ENCODE peak calls at places on chromosomes 6 and 20, in four cellular contexts. One of them, this sample, is unnamed.

GRCh38 chr20:19073584-19074198 is 138.8 kb upstream of the SLC24A3 start:
- DNase-seq in Panc1: no peak
- DNase-seq in heart left ventricle: no peak
- DNase-seq in A549: no peak
- DNase-seq in this sample: no peak

GRCh38 chr6:150298029-150298380 is 70.8 kb upstream of the IYD start:
- DNase-seq in Panc1: no peak
- DNase-seq in heart left ventricle: no peak
- DNase-seq in A549: no peak
- DNase-seq in this sample: no peak

GRCh38 chr6:165660881-165661415 is 2.1 kb downstream of the PDE10A start:
- DNase-seq in Panc1: no peak
- DNase-seq in heart left ventricle: no peak
- DNase-seq in A549: no peak
- DNase-seq in this sample: no peak

GRCh38 chr6:17998442-17998841 is 11.0 kb upstream of the KIF13A start:
- DNase-seq in Panc1: no peak
- DNase-seq in heart left ventricle: no peak
- DNase-seq in A549: no peak
- DNase-seq in this sample: no peak

GRCh38 chr6:127518212-127518709 is 874 bp downstream of the MTCL3 start:
- DNase-seq in Panc1: no peak
- DNase-seq in heart left ventricle: no peak
- DNase-seq in A549: peak; percentile 40
- DNase-seq in this sample: no peak

GRCh38 chr6:121314407-121315112 is 19.7 kb downstream of the TBC1D32 start:
- DNase-seq in Panc1: no peak
- DNase-seq in heart left ventricle: no peak
- DNase-seq in A549: no peak
- DNase-seq in this sample: no peak

GRCh38 chr6:14606353-14606752 is 488.8 kb downstream of the CD83 start:
- DNase-seq in Panc1: no peak
- DNase-seq in heart left ventricle: no peak
- DNase-seq in A549: no peak
- DNase-seq in this sample: no peak

GRCh38 chr6:19715166-19715558 is 122.0 kb upstream of the ID4 start:
- DNase-seq in Panc1: no peak
- DNase-seq in heart left ventricle: no peak
- DNase-seq in A549: no peak
- DNase-seq in this sample: no peak

GRCh38 chr6:52577778-52578473 is 1.1 kb upstream of the TRAM2 start:
- DNase-seq in Panc1: no peak
- DNase-seq in heart left ventricle: no peak
- DNase-seq in A549: no peak
- DNase-seq in this sample: no peak

GRCh38 chr20:2519115-2519815 is 10.6 kb upstream of the ZNF343 start:
- DNase-seq in Panc1: no peak
- DNase-seq in heart left ventricle: no peak
- DNase-seq in A549: no peak
- DNase-seq in this sample: no peak

GRCh38 chr20:38196592-38196991 is 31.5 kb upstream of the TGM2 start:
- DNase-seq in Panc1: no peak
- DNase-seq in heart left ventricle: peak; percentile 91
- DNase-seq in A549: no peak
- DNase-seq in this sample: no peak

GRCh38 chr20:58021481-58021880 is 207.0 kb downstream of the ANKRD60 start:
- DNase-seq in Panc1: no peak
- DNase-seq in heart left ventricle: peak; percentile 58
- DNase-seq in A549: peak; percentile 42
- DNase-seq in this sample: no peak

GRCh38 chr6:33424855-33425667 is 5.2 kb downstream of the SYNGAP1 start:
- DNase-seq in Panc1: no peak
- DNase-seq in heart left ventricle: peak; percentile 12
- DNase-seq in A549: no peak
- DNase-seq in this sample: no peak

GRCh38 chr6:53055873-53056272 is 9.3 kb upstream of the FBXO9 start:
- DNase-seq in Panc1: no peak
- DNase-seq in heart left ventricle: no peak
- DNase-seq in A549: no peak
- DNase-seq in this sample: no peak

GRCh38 chr6:138577151-138577915 is 78.0 kb upstream of the NHSL1 start:
- DNase-seq in Panc1: no peak
- DNase-seq in heart left ventricle: peak; percentile 39
- DNase-seq in A549: no peak
- DNase-seq in this sample: no peak

GRCh38 chr6:107711953-107712522 is 112.1 kb downstream of the SCML4 start:
- DNase-seq in Panc1: no peak
- DNase-seq in heart left ventricle: no peak
- DNase-seq in A549: no peak
- DNase-seq in this sample: no peak

GRCh38 chr20:47319517-47320252 is 36.8 kb downstream of the ZMYND8 start:
- DNase-seq in Panc1: no peak
- DNase-seq in heart left ventricle: peak; percentile 35
- DNase-seq in A549: no peak
- DNase-seq in this sample: peak; percentile 39
- H3K4me1 ChIP-seq in Panc1: peaks cover 85% of the 10 kb centered on the region
- H3K4me1 ChIP-seq in heart left ventricle: peaks cover 13% of the 10 kb centered on the region
- H3K4me1 ChIP-seq in A549: peaks cover 96% of the 10 kb centered on the region
- H3K4me1 ChIP-seq in this sample: peaks cover 64% of the 10 kb centered on the region

GRCh38 chr6:3231213-3232016 is 4.0 kb upstream of the TUBB2B start:
- DNase-seq in Panc1: no peak
- DNase-seq in heart left ventricle: peak; percentile 78
- DNase-seq in A549: peak; percentile 85
- DNase-seq in this sample: peak; percentile 73
- H3K4me3 ChIP-seq in Panc1: peak overlapping the region; percentile 61
- H3K4me3 ChIP-seq in heart left ventricle: peak overlapping the region; percentile 75
- H3K4me3 ChIP-seq in A549: peak overlapping the region; percentile 91
- H3K4me3 ChIP-seq in this sample: peak overlapping the region; percentile 46

GRCh38 chr6:42387336-42387735 is 64.4 kb downstream of the TRERF1 start:
- DNase-seq in Panc1: no peak
- DNase-seq in heart left ventricle: no peak
- DNase-seq in A549: no peak
- DNase-seq in this sample: no peak
- H3K27ac ChIP-seq in Panc1: no peak overlapping the region
- H3K27ac ChIP-seq in heart left ventricle: no peak overlapping the region
- H3K27ac ChIP-seq in A549: no peak overlapping the region
- H3K27ac ChIP-seq in this sample: no peak overlapping the region

GRCh38 chr6:56663344-56663743 is 20.7 kb upstream of the DST start:
- DNase-seq in Panc1: peak; percentile 86
- DNase-seq in heart left ventricle: no peak
- DNase-seq in A549: peak; percentile 17
- DNase-seq in this sample: no peak
- H3K4me1 ChIP-seq in Panc1: peaks cover 7% of the 10 kb centered on the region
- H3K4me1 ChIP-seq in heart left ventricle: no peaks in the 10 kb centered on the region
- H3K4me1 ChIP-seq in A549: peaks cover 54% of the 10 kb centered on the region
- H3K4me1 ChIP-seq in this sample: peaks cover 10% of the 10 kb centered on the region

GRCh38 chr6:129645371-129646139 is 64.4 kb downstream of the ARHGAP18 start:
- DNase-seq in Panc1: no peak
- DNase-seq in heart left ventricle: no peak
- DNase-seq in A549: peak; percentile 74
- DNase-seq in this sample: no peak
- H3K4me3 ChIP-seq in Panc1: no peak overlapping the region
- H3K4me3 ChIP-seq in heart left ventricle: no peak overlapping the region
- H3K4me3 ChIP-seq in A549: peak overlapping the region; percentile 26
- H3K4me3 ChIP-seq in this sample: no peak overlapping the region

DNA sequence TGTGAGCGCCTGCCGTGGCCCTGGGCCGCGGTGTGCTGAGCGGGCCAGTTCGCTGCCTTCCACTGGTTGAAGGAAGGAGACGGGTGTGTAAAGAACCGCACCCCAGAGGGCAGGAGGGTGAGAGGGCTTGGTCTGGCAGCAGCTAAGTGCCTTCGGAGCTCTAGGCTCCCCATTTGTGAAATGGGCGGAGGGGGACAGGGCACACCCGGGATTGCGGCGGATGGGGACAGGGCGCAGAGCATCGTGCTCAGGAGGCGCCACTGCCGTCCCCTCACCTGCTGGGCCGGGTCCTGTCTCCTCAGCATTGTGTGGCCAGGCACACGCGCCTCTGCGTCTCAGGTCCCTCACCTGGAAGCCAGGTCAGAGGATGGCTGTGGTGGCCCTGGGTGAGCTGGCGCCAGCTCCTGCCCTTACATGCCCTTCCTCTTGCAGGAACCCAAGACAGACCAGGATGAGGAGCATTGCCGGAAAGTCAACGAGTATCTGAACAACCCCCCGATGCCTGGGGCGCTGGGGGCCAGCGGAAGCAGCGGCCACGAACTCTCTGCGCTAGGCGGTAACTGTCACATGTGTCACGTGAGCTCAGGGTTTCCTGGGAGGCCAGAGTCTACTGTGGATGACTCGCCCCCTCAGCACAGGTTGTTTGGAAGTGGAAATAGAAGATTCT is 3.1 kb downstream of the ADRM1 start:
- DNase-seq in Panc1: no peak
- DNase-seq in heart left ventricle: no peak
- DNase-seq in A549: peak; percentile 53
- DNase-seq in this sample: no peak
- H3K27ac ChIP-seq in Panc1: peak overlapping the region; percentile 91
- H3K27ac ChIP-seq in heart left ventricle: peak overlapping the region; percentile 30
- H3K27ac ChIP-seq in A549: peak overlapping the region; percentile 97
- H3K27ac ChIP-seq in this sample: no peak overlapping the region

GRCh38 chr20:50728981-50729874 is 2.2 kb upstream of the PARD6B start:
- DNase-seq in Panc1: no peak
- DNase-seq in heart left ventricle: no peak
- DNase-seq in A549: peak; percentile 55
- DNase-seq in this sample: no peak
- H3K4me1 ChIP-seq in Panc1: peaks cover 63% of the 10 kb centered on the region
- H3K4me1 ChIP-seq in heart left ventricle: no peaks in the 10 kb centered on the region
- H3K4me1 ChIP-seq in A549: peaks cover 67% of the 10 kb centered on the region
- H3K4me1 ChIP-seq in this sample: peaks cover 40% of the 10 kb centered on the region

DNA sequence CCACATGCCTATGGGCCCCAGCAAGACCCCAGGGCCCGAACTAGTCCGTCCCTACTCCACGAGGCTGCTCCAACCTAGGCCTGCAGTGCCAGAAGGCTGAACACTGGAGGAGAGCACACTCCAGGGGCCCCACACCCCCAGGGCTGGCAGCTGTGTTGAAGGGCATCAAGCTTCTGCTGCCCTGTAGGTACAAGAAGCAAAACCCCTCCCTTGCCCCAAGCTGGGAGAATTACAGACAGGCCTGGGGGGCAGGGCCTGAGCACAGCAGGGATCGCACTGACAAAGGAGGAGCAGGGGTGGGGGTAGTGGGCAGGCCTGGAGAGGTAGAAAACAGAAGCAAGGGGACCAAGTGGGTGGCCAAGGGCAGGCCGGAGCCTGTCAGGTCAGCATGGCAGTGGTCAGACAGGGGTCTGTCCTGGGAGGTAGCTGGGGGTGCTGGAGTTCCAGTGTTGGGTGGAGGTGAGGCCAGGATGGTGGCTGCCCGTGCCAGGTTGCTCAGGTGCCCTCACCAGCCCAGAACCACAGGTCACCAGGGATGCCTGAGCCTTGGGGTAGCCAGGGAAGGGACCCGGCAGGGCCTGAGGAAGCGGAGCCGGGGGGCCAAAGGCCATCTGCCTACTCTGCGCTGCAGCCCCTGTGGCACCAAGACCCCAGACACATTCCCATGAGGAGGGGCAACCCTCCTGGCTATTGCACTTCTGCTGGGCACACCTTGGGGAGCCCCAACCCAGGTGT is 2.9 kb upstream of the UCKL1 start:
- DNase-seq in Panc1: no peak
- DNase-seq in heart left ventricle: peak; percentile 19
- DNase-seq in A549: no peak
- DNase-seq in this sample: no peak
- H3K4me3 ChIP-seq in Panc1: no peak overlapping the region
- H3K4me3 ChIP-seq in heart left ventricle: no peak overlapping the region
- H3K4me3 ChIP-seq in A549: no peak overlapping the region
- H3K4me3 ChIP-seq in this sample: no peak overlapping the region

This sample was measured in SJSA1.